ENCODE peak calls at places on chromosomes 11 and 22, in eight cellular contexts. One of them, this sample, is unnamed.

GRCh38 chr11:128451651-128452470 is 135.5 kb downstream of the ETS1 start:
- DNase-seq in hippocampal formation: peak; percentile 65
- DNase-seq in fibroblast of mammary gland: peak; percentile 54
- DNase-seq in ascending aorta: no peak
- DNase-seq in Karpas-422: no peak
- DNase-seq in nephron progenitor cell: no peak
- DNase-seq in SIG-M5: no peak
- DNase-seq in uterus: peak; percentile 47
- DNase-seq in this sample: peak; percentile 87

GRCh38 chr22:24118689-24119384 is 62.5 kb upstream of the SUSD2 start:
- DNase-seq in uterus: no peak
- DNase-seq in Karpas-422: no peak
- DNase-seq in hippocampal formation: no peak
- DNase-seq in nephron progenitor cell: no peak
- DNase-seq in SIG-M5: no peak
- DNase-seq in fibroblast of mammary gland: no peak
- DNase-seq in ascending aorta: no peak
- DNase-seq in this sample: no peak

GRCh38 chr11:110173775-110174644 is 80.8 kb downstream of the ZC3H12C start:
- DNase-seq in SIG-M5: no peak
- DNase-seq in nephron progenitor cell: peak; percentile 82
- DNase-seq in fibroblast of mammary gland: peak; percentile 83
- DNase-seq in ascending aorta: no peak
- DNase-seq in uterus: peak; percentile 50
- DNase-seq in hippocampal formation: peak; percentile 29
- DNase-seq in Karpas-422: peak; percentile 83
- DNase-seq in this sample: peak; percentile 73

GRCh38 chr11:3194016-3194816 is 24.4 kb downstream of the MRGPRG start:
- DNase-seq in Karpas-422: no peak
- DNase-seq in ascending aorta: no peak
- DNase-seq in hippocampal formation: no peak
- DNase-seq in SIG-M5: no peak
- DNase-seq in uterus: no peak
- DNase-seq in fibroblast of mammary gland: no peak
- DNase-seq in nephron progenitor cell: no peak
- DNase-seq in this sample: no peak

GRCh38 chr11:33930317-33931021 is 38.6 kb upstream of the LMO2 start:
- DNase-seq in hippocampal formation: peak; percentile 6
- DNase-seq in ascending aorta: no peak
- DNase-seq in uterus: no peak
- DNase-seq in SIG-M5: peak; percentile 94
- DNase-seq in nephron progenitor cell: no peak
- DNase-seq in Karpas-422: no peak
- DNase-seq in fibroblast of mammary gland: peak; percentile 71
- DNase-seq in this sample: peak; percentile 46

GRCh38 chr11:46906596-46906995 is 11.8 kb downstream of the LRP4 start:
- DNase-seq in nephron progenitor cell: peak; percentile 18
- DNase-seq in ascending aorta: no peak
- DNase-seq in SIG-M5: no peak
- DNase-seq in uterus: no peak
- DNase-seq in Karpas-422: no peak
- DNase-seq in fibroblast of mammary gland: no peak
- DNase-seq in hippocampal formation: no peak
- DNase-seq in this sample: no peak

GRCh38 chr11:1718326-1718725 is 21.3 kb downstream of the KRTAP5-6 start:
- DNase-seq in uterus: no peak
- DNase-seq in hippocampal formation: no peak
- DNase-seq in nephron progenitor cell: no peak
- DNase-seq in Karpas-422: no peak
- DNase-seq in SIG-M5: no peak
- DNase-seq in ascending aorta: no peak
- DNase-seq in fibroblast of mammary gland: no peak
- DNase-seq in this sample: no peak

GRCh38 chr11:44765026-44765595 is 38.3 kb downstream of the TSPAN18 start:
- DNase-seq in SIG-M5: no peak
- DNase-seq in ascending aorta: no peak
- DNase-seq in uterus: peak; percentile 8
- DNase-seq in Karpas-422: no peak
- DNase-seq in nephron progenitor cell: no peak
- DNase-seq in fibroblast of mammary gland: no peak
- DNase-seq in hippocampal formation: no peak
- DNase-seq in this sample: no peak

GRCh38 chr11:126766425-126766824 is 234.1 kb downstream of the KIRREL3 start:
- DNase-seq in uterus: no peak
- DNase-seq in Karpas-422: peak; percentile 57
- DNase-seq in fibroblast of mammary gland: no peak
- DNase-seq in SIG-M5: no peak
- DNase-seq in hippocampal formation: no peak
- DNase-seq in ascending aorta: no peak
- DNase-seq in nephron progenitor cell: no peak
- DNase-seq in this sample: no peak

GRCh38 chr11:134069426-134069921 is 602 bp downstream of the JAM3 start:
- DNase-seq in Karpas-422: no peak
- DNase-seq in SIG-M5: no peak
- DNase-seq in fibroblast of mammary gland: peak; percentile 12
- DNase-seq in nephron progenitor cell: peak; percentile 60
- DNase-seq in ascending aorta: no peak
- DNase-seq in hippocampal formation: peak; percentile 35
- DNase-seq in uterus: peak; percentile 36
- DNase-seq in this sample: no peak

GRCh38 chr11:71363721-71364120 is 84.5 kb downstream of the DHCR7 start:
- DNase-seq in hippocampal formation: no peak
- DNase-seq in uterus: no peak
- DNase-seq in SIG-M5: no peak
- DNase-seq in fibroblast of mammary gland: no peak
- DNase-seq in Karpas-422: no peak
- DNase-seq in nephron progenitor cell: no peak
- DNase-seq in ascending aorta: no peak
- DNase-seq in this sample: no peak

GRCh38 chr11:82902086-82902485 is 550 bp downstream of the DDIAS start:
- DNase-seq in hippocampal formation: no peak
- DNase-seq in nephron progenitor cell: peak; percentile 12
- DNase-seq in SIG-M5: no peak
- DNase-seq in fibroblast of mammary gland: no peak
- DNase-seq in Karpas-422: peak; percentile 71
- DNase-seq in ascending aorta: no peak
- DNase-seq in uterus: no peak
- DNase-seq in this sample: no peak

GRCh38 chr11:70135142-70136132 is 57.3 kb downstream of the ANO1 start:
- DNase-seq in fibroblast of mammary gland: no peak
- DNase-seq in SIG-M5: no peak
- DNase-seq in Karpas-422: no peak
- DNase-seq in hippocampal formation: no peak
- DNase-seq in nephron progenitor cell: no peak
- DNase-seq in ascending aorta: no peak
- DNase-seq in uterus: peak; percentile 31
- DNase-seq in this sample: no peak

GRCh38 chr22:42473484-42474193 is 41.4 kb upstream of the NFAM1 start:
- DNase-seq in nephron progenitor cell: no peak
- DNase-seq in hippocampal formation: peak; percentile 1
- DNase-seq in ascending aorta: no peak
- DNase-seq in uterus: no peak
- DNase-seq in fibroblast of mammary gland: peak; percentile 69
- DNase-seq in Karpas-422: peak; percentile 77
- DNase-seq in SIG-M5: no peak
- DNase-seq in this sample: peak; percentile 61

GRCh38 chr11:74321487-74322188 is 10.2 kb upstream of the P4HA3 start:
- DNase-seq in nephron progenitor cell: peak; percentile 18
- DNase-seq in hippocampal formation: no peak
- DNase-seq in SIG-M5: no peak
- DNase-seq in Karpas-422: peak; percentile 73
- DNase-seq in uterus: no peak
- DNase-seq in ascending aorta: no peak
- DNase-seq in fibroblast of mammary gland: peak; percentile 82
- DNase-seq in this sample: peak; percentile 75

GRCh38 chr22:40323681-40324083 is 22.6 kb upstream of the ADSL start:
- DNase-seq in uterus: no peak
- DNase-seq in ascending aorta: no peak
- DNase-seq in fibroblast of mammary gland: peak; percentile 17
- DNase-seq in SIG-M5: no peak
- DNase-seq in hippocampal formation: no peak
- DNase-seq in Karpas-422: no peak
- DNase-seq in nephron progenitor cell: no peak
- DNase-seq in this sample: peak; percentile 17

GRCh38 chr11:64334764-64335741 is 5.0 kb upstream of the CCDC88B start:
- DNase-seq in ascending aorta: no peak
- DNase-seq in fibroblast of mammary gland: peak; percentile 94
- DNase-seq in Karpas-422: peak; percentile 97
- DNase-seq in hippocampal formation: no peak
- DNase-seq in uterus: no peak
- DNase-seq in nephron progenitor cell: peak; percentile 59
- DNase-seq in SIG-M5: peak; percentile 85
- DNase-seq in this sample: peak; percentile 61

GRCh38 chr22:25930710-25931353 is 188.8 kb downstream of the MYO18B start:
- DNase-seq in hippocampal formation: no peak
- DNase-seq in fibroblast of mammary gland: no peak
- DNase-seq in ascending aorta: no peak
- DNase-seq in nephron progenitor cell: no peak
- DNase-seq in Karpas-422: no peak
- DNase-seq in uterus: no peak
- DNase-seq in SIG-M5: no peak
- DNase-seq in this sample: no peak

GRCh38 chr11:13052130-13052541 is 43.0 kb downstream of the RASSF10 start:
- DNase-seq in Karpas-422: no peak
- DNase-seq in fibroblast of mammary gland: no peak
- DNase-seq in SIG-M5: no peak
- DNase-seq in nephron progenitor cell: no peak
- DNase-seq in hippocampal formation: no peak
- DNase-seq in uterus: no peak
- DNase-seq in ascending aorta: no peak
- DNase-seq in this sample: no peak

GRCh38 chr11:84780689-84781293 is 846.4 kb downstream of the DLG2 start:
- DNase-seq in hippocampal formation: peak; percentile 11
- DNase-seq in fibroblast of mammary gland: peak; percentile 43
- DNase-seq in nephron progenitor cell: no peak
- DNase-seq in ascending aorta: no peak
- DNase-seq in Karpas-422: peak; percentile 73
- DNase-seq in uterus: no peak
- DNase-seq in SIG-M5: peak; percentile 11
- DNase-seq in this sample: peak; percentile 13

GRCh38 chr11:66851698-66852465 is 5.0 kb upstream of the LRFN4 start:
- DNase-seq in ascending aorta: no peak
- DNase-seq in SIG-M5: no peak
- DNase-seq in Karpas-422: peak; percentile 89
- DNase-seq in uterus: no peak
- DNase-seq in hippocampal formation: no peak
- DNase-seq in fibroblast of mammary gland: no peak
- DNase-seq in nephron progenitor cell: no peak
- DNase-seq in this sample: no peak

GRCh38 chr22:48734359-48734758 is 1093.3 kb downstream of the BRD1 start:
- DNase-seq in nephron progenitor cell: no peak
- DNase-seq in hippocampal formation: no peak
- DNase-seq in ascending aorta: no peak
- DNase-seq in SIG-M5: no peak
- DNase-seq in Karpas-422: no peak
- DNase-seq in fibroblast of mammary gland: no peak
- DNase-seq in uterus: no peak
- DNase-seq in this sample: no peak

GRCh38 chr11:115613986-115614625 is 109.9 kb upstream of the CADM1 start:
- DNase-seq in SIG-M5: no peak
- DNase-seq in ascending aorta: no peak
- DNase-seq in fibroblast of mammary gland: peak; percentile 6
- DNase-seq in hippocampal formation: no peak
- DNase-seq in uterus: no peak
- DNase-seq in Karpas-422: no peak
- DNase-seq in nephron progenitor cell: no peak
- DNase-seq in this sample: no peak

GRCh38 chr11:73288873-73289707 is 17.0 kb downstream of the P2RY6 start:
- DNase-seq in Karpas-422: peak; percentile 84
- DNase-seq in SIG-M5: no peak
- DNase-seq in uterus: peak; percentile 62
- DNase-seq in hippocampal formation: peak; percentile 56
- DNase-seq in nephron progenitor cell: peak; percentile 76
- DNase-seq in ascending aorta: peak; percentile 56
- DNase-seq in fibroblast of mammary gland: peak; percentile 65
- DNase-seq in this sample: peak; percentile 63

GRCh38 chr11:8839957-8840945 is 70.7 kb upstream of the AKIP1 start:
- DNase-seq in hippocampal formation: no peak
- DNase-seq in ascending aorta: no peak
- DNase-seq in Karpas-422: no peak
- DNase-seq in nephron progenitor cell: peak; percentile 23
- DNase-seq in SIG-M5: no peak
- DNase-seq in fibroblast of mammary gland: no peak
- DNase-seq in uterus: no peak
- DNase-seq in this sample: no peak

GRCh38 chr11:74347381-74347780 is 35.9 kb upstream of the P4HA3 start:
- DNase-seq in fibroblast of mammary gland: peak; percentile 51
- DNase-seq in nephron progenitor cell: no peak
- DNase-seq in hippocampal formation: no peak
- DNase-seq in ascending aorta: no peak
- DNase-seq in uterus: no peak
- DNase-seq in Karpas-422: no peak
- DNase-seq in SIG-M5: no peak
- DNase-seq in this sample: peak; percentile 49

This sample was measured in fibroblast of gingiva.